ENCODE peak calls at places on chromosomes 2 and 18, in eight cellular contexts. One of them, this sample, is unnamed.

GRCh38 chr2:72669121-72669520 is 156.7 kb downstream of the EXOC6B start:
- DNase-seq in body of pancreas: no peak
- DNase-seq in NCI-H510A treated with DMSO at 0.1 percent for 48 hours: no peak
- DNase-seq in GM06990: no peak
- DNase-seq in LoVo: no peak
- DNase-seq in left ventricle myocardium superior: no peak
- DNase-seq in activated T-cell treated with anti-CD3 and anti-CD28 coated beads for 48 hours: no peak
- DNase-seq in activated gamma-delta T cell treated with anti-CD3 and anti-CD28 coated beads, Interleukin-2, amount 50 U/mL, for 16 hours: no peak
- DNase-seq in this sample: no peak

GRCh38 chr2:229980440-229981184 is 58.3 kb downstream of the FBXO36 start:
- DNase-seq in body of pancreas: peak
- DNase-seq in NCI-H510A treated with DMSO at 0.1 percent for 48 hours: no peak
- DNase-seq in GM06990: peak
- DNase-seq in LoVo: peak
- DNase-seq in left ventricle myocardium superior: peak
- DNase-seq in activated T-cell treated with anti-CD3 and anti-CD28 coated beads for 48 hours: no peak
- DNase-seq in activated gamma-delta T cell treated with anti-CD3 and anti-CD28 coated beads, Interleukin-2, amount 50 U/mL, for 16 hours: no peak
- DNase-seq in this sample: peak

GRCh38 chr2:233793465-233794127 is 15.5 kb downstream of the MROH2A start:
- DNase-seq in body of pancreas: no peak
- DNase-seq in NCI-H510A treated with DMSO at 0.1 percent for 48 hours: no peak
- DNase-seq in GM06990: no peak
- DNase-seq in LoVo: no peak
- DNase-seq in left ventricle myocardium superior: no peak
- DNase-seq in activated T-cell treated with anti-CD3 and anti-CD28 coated beads for 48 hours: no peak
- DNase-seq in activated gamma-delta T cell treated with anti-CD3 and anti-CD28 coated beads, Interleukin-2, amount 50 U/mL, for 16 hours: no peak
- DNase-seq in this sample: no peak

GRCh38 chr2:1644427-1644826 is 99.9 kb downstream of the PXDN start:
- DNase-seq in body of pancreas: no peak
- DNase-seq in NCI-H510A treated with DMSO at 0.1 percent for 48 hours: no peak
- DNase-seq in GM06990: no peak
- DNase-seq in LoVo: no peak
- DNase-seq in left ventricle myocardium superior: peak
- DNase-seq in activated T-cell treated with anti-CD3 and anti-CD28 coated beads for 48 hours: no peak
- DNase-seq in activated gamma-delta T cell treated with anti-CD3 and anti-CD28 coated beads, Interleukin-2, amount 50 U/mL, for 16 hours: no peak
- DNase-seq in this sample: no peak

GRCh38 chr18:42087876-42088275 is 132.8 kb downstream of the PIK3C3 start:
- DNase-seq in body of pancreas: no peak
- DNase-seq in NCI-H510A treated with DMSO at 0.1 percent for 48 hours: no peak
- DNase-seq in GM06990: no peak
- DNase-seq in LoVo: no peak
- DNase-seq in left ventricle myocardium superior: no peak
- DNase-seq in activated T-cell treated with anti-CD3 and anti-CD28 coated beads for 48 hours: no peak
- DNase-seq in activated gamma-delta T cell treated with anti-CD3 and anti-CD28 coated beads, Interleukin-2, amount 50 U/mL, for 16 hours: no peak
- DNase-seq in this sample: no peak

GRCh38 chr18:13051950-13052349 is 60.8 kb downstream of the CEP192 start:
- DNase-seq in body of pancreas: no peak
- DNase-seq in NCI-H510A treated with DMSO at 0.1 percent for 48 hours: no peak
- DNase-seq in GM06990: peak
- DNase-seq in LoVo: no peak
- DNase-seq in left ventricle myocardium superior: no peak
- DNase-seq in activated T-cell treated with anti-CD3 and anti-CD28 coated beads for 48 hours: no peak
- DNase-seq in activated gamma-delta T cell treated with anti-CD3 and anti-CD28 coated beads, Interleukin-2, amount 50 U/mL, for 16 hours: no peak
- DNase-seq in this sample: no peak

GRCh38 chr2:50042794-50043193 is 888.5 kb upstream of the FSHR start:
- DNase-seq in body of pancreas: no peak
- DNase-seq in NCI-H510A treated with DMSO at 0.1 percent for 48 hours: no peak
- DNase-seq in GM06990: no peak
- DNase-seq in LoVo: no peak
- DNase-seq in left ventricle myocardium superior: no peak
- DNase-seq in activated T-cell treated with anti-CD3 and anti-CD28 coated beads for 48 hours: no peak
- DNase-seq in activated gamma-delta T cell treated with anti-CD3 and anti-CD28 coated beads, Interleukin-2, amount 50 U/mL, for 16 hours: no peak
- DNase-seq in this sample: no peak

GRCh38 chr2:39990335-39990734 is 211.3 kb upstream of the THUMPD2 start:
- DNase-seq in body of pancreas: no peak
- DNase-seq in NCI-H510A treated with DMSO at 0.1 percent for 48 hours: no peak
- DNase-seq in GM06990: no peak
- DNase-seq in LoVo: no peak
- DNase-seq in left ventricle myocardium superior: no peak
- DNase-seq in activated T-cell treated with anti-CD3 and anti-CD28 coated beads for 48 hours: no peak
- DNase-seq in activated gamma-delta T cell treated with anti-CD3 and anti-CD28 coated beads, Interleukin-2, amount 50 U/mL, for 16 hours: no peak
- DNase-seq in this sample: no peak

GRCh38 chr18:76522104-76522503 is 27.1 kb upstream of the ZNF516 start:
- DNase-seq in body of pancreas: no peak
- DNase-seq in NCI-H510A treated with DMSO at 0.1 percent for 48 hours: no peak
- DNase-seq in GM06990: no peak
- DNase-seq in LoVo: no peak
- DNase-seq in left ventricle myocardium superior: no peak
- DNase-seq in activated T-cell treated with anti-CD3 and anti-CD28 coated beads for 48 hours: no peak
- DNase-seq in activated gamma-delta T cell treated with anti-CD3 and anti-CD28 coated beads, Interleukin-2, amount 50 U/mL, for 16 hours: no peak
- DNase-seq in this sample: no peak

This sample was measured in GM12865.